ENCODE peak calls at places on chromosomes 11 and 22, in six cellular contexts. B, G, J, P, C and V are unnamed samples. For H3K4me1, the result is how much of the 10 kb centered on the place peaks cover.

GRCh38 chr11:19345848-19346681 is 105.3 kb upstream of the E2F8 start:
- DNase-seq in B (no peak), G (peak), J (peak), P (no peak), C (no peak), V (no peak)

GRCh38 chr22:28442951-28443876 is 236.4 kb downstream of the TTC28 start:
- DNase-seq in B (no peak), G (peak), J (peak), P (peak), C (peak), V (peak)

GRCh38 chr11:57668467-57668890 is 565 bp downstream of the ZDHHC5 start:
- DNase-seq in B (no peak), G (no peak), J (peak), P (no peak), C (peak), V (no peak)

GRCh38 chr11:43942651-43943356 is 367 bp downstream of the C11orf96 start:
- DNase-seq in B (no peak), G (no peak), J (no peak), P (peak), C (no peak), V (no peak)

GRCh38 chr11:112044961-112045360 is 19.8 kb downstream of the DLAT start:
- DNase-seq in B (no peak), G (no peak), J (no peak), P (no peak), C (no peak), V (no peak)

GRCh38 chr11:43736502-43737193 is 56.1 kb downstream of the HSD17B12 start:
- DNase-seq in B (no peak), G (no peak), J (no peak), P (no peak), C (no peak), V (no peak)

GRCh38 chr11:68508425-68508824 is 47.9 kb downstream of the PPP6R3 start:
- DNase-seq in B (no peak), G (no peak), J (no peak), P (no peak), C (no peak), V (no peak)

GRCh38 chr11:120540744-120541143 is 29.2 kb downstream of the GRIK4 start:
- DNase-seq in B (no peak), G (no peak), J (peak), P (no peak), C (no peak), V (no peak)

GRCh38 chr11:9362393-9362863 is 22.0 kb upstream of the IPO7 start:
- DNase-seq in B (no peak), G (no peak), J (no peak), P (no peak), C (no peak), V (no peak)

GRCh38 chr11:123357353-123357989 is 72.6 kb upstream of the GRAMD1B start:
- DNase-seq in B (no peak), G (no peak), J (no peak), P (no peak), C (no peak), V (no peak)

GRCh38 chr11:94740975-94741707 is 27.0 kb upstream of the AMOTL1 start:
- DNase-seq in B (no peak), G (no peak), J (peak), P (peak), C (no peak), V (peak)

GRCh38 chr22:39665229-39665628 is 94.7 kb downstream of the CACNA1I start:
- DNase-seq in B (no peak), G (no peak), J (peak), P (no peak), C (no peak), V (no peak)

GRCh38 chr11:20671856-20672546 is 2.6 kb downstream of the NELL1 start:
- DNase-seq in B (peak), G (no peak), J (peak), P (no peak), C (no peak), V (no peak)

GRCh38 chr22:37713761-37714160 is 16.9 kb downstream of the TRIOBP start:
- DNase-seq in B (no peak), G (no peak), J (no peak), P (no peak), C (no peak), V (no peak)

GRCh38 chr22:37716708-37717107 is 19.9 kb downstream of the TRIOBP start:
- DNase-seq in B (no peak), G (no peak), J (no peak), P (no peak), C (no peak), V (no peak)

GRCh38 chr22:37715760-37716159 is 18.9 kb downstream of the TRIOBP start:
- DNase-seq in B (no peak), G (no peak), J (no peak), P (no peak), C (no peak), V (no peak)

GRCh38 chr22:37711490-37711889 is 14.6 kb downstream of the TRIOBP start:
- DNase-seq in B (no peak), G (no peak), J (no peak), P (no peak), C (no peak), V (no peak)

GRCh38 chr22:37714634-37715033 is 17.8 kb downstream of the TRIOBP start:
- DNase-seq in B (no peak), G (no peak), J (no peak), P (no peak), C (no peak), V (no peak)
- H3K4me1 ChIP-seq in B (under half), G (under half), J (under half), P (under half), C (under half), V (under half)

GRCh38 chr11:130371004-130371590 is 56.4 kb upstream of the ZBTB44 start:
- DNase-seq in B (peak), G (no peak), J (no peak), P (no peak), C (no peak), V (no peak)
- TF ChIP-seq CTCF in B (no peak), G (no peak), J (no peak), P (no peak), C (no peak), V (no peak)

GRCh38 chr22:35403356-35403755 is 3.4 kb downstream of the MCM5 start:
- DNase-seq in B (no peak), G (no peak), J (no peak), P (no peak), C (no peak), V (no peak)
- H3K4me1 ChIP-seq in B (under half), G (under half), J (under half), P (under half), C (under half), V (under half)

GRCh38 chr11:117479372-117479771 is 151.7 kb downstream of the CEP164 start:
- DNase-seq in B (no peak), G (no peak), J (no peak), P (no peak), C (no peak), V (no peak)
- TF ChIP-seq CTCF in B (no peak), G (no peak), J (no peak), P (no peak), C (no peak), V (no peak)

DNA sequence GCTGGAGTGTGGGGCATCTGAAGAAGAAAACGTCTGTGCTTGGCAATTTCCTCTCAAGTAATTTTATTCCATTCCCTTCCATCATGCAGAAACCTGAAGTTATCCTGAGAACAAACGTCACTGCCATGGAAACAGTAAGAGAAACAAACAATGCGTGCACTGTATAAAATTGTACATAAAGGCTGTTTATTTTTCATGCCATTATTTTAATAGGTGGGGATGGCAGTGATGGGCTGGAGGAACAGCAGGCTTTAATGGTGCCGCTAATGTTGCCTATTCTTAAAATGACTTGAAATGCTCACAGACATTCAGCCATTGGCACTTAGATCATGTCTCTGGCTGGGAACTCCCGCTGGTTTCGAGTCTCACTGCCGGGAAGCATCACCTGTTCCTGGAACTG is 7.5 kb upstream of the SEZ6L start:
- DNase-seq in B (no peak), G (no peak), J (no peak), P (no peak), C (no peak), V (no peak)
- H3K4me1 ChIP-seq in B (under half), G (under half), J (under half), P (under half), C (under half), V (under half)

GRCh38 chr11:102226702-102227101 is 90.6 kb upstream of the BIRC3 start:
- DNase-seq in B (no peak), G (no peak), J (no peak), P (no peak), C (no peak), V (peak)
- TF ChIP-seq CTCF in B (no peak), G (no peak), J (no peak), P (no peak), C (no peak), V (no peak)